ENCODE peak calls at places on chromosomes 3 and 15, in six cellular contexts. O, W, S, F, B and P are unnamed samples.

GRCh38 chr3:27616031-27616430 is 106.1 kb downstream of the EOMES start:
- DNase-seq in O (no peak), W (no peak), S (no peak), F (no peak), B (no peak), P (no peak)

GRCh38 chr3:195760345-195760983 is 39.7 kb downstream of the MUC20 start:
- DNase-seq in O (no peak), W (no peak), S (no peak), F (no peak), B (no peak), P (no peak)

GRCh38 chr15:86623236-86623635 is 543.6 kb downstream of the AGBL1 start:
- DNase-seq in O (no peak), W (no peak), S (no peak), F (no peak), B (no peak), P (no peak)

GRCh38 chr15:80527406-80527805 is 123.2 kb downstream of the ARNT2 start:
- DNase-seq in O (no peak), W (no peak), S (no peak), F (no peak), B (no peak), P (no peak)

GRCh38 chr15:89333011-89333860 is 1.4 kb downstream of the POLG start:
- DNase-seq in O (no peak), W (no peak), S (no peak), F (peak), B (peak), P (no peak)

GRCh38 chr15:39461536-39462140 is 119.2 kb upstream of the THBS1 start:
- DNase-seq in O (no peak), W (no peak), S (no peak), F (no peak), B (no peak), P (no peak)

GRCh38 chr3:48431224-48432029 is 1.5 kb upstream of the PLXNB1 start:
- DNase-seq in O (no peak), W (no peak), S (no peak), F (no peak), B (no peak), P (no peak)

GRCh38 chr3:105970283-105970682 is 101.5 kb upstream of the CBLB start:
- DNase-seq in O (peak), W (peak), S (no peak), F (peak), B (no peak), P (peak)

GRCh38 chr15:97521894-97522293 is 438.6 kb upstream of the ARRDC4 start:
- DNase-seq in O (no peak), W (no peak), S (no peak), F (no peak), B (no peak), P (no peak)

GRCh38 chr3:38137615-38138346 is 680 bp upstream of the MYD88 start:
- DNase-seq in O (no peak), W (no peak), S (peak), F (no peak), B (peak), P (no peak)

GRCh38 chr3:162111861-162112260 is 615.3 kb downstream of the OTOL1 start:
- DNase-seq in O (no peak), W (no peak), S (no peak), F (no peak), B (no peak), P (no peak)

GRCh38 chr3:52289747-52290595 is 2.3 kb downstream of the GLYCTK start:
- DNase-seq in O (no peak), W (peak), S (no peak), F (no peak), B (peak), P (no peak)

GRCh38 chr15:76840830-76841460 is 64.2 kb downstream of the SCAPER start:
- DNase-seq in O (peak), W (peak), S (no peak), F (no peak), B (peak), P (no peak)

GRCh38 chr3:56989434-56990294 is 70.8 kb upstream of the SPATA12 start:
- DNase-seq in O (no peak), W (no peak), S (no peak), F (no peak), B (no peak), P (no peak)

GRCh38 chr3:24428470-24428869 is 66.2 kb downstream of the THRB start:
- DNase-seq in O (no peak), W (no peak), S (no peak), F (no peak), B (no peak), P (no peak)

GRCh38 chr15:92968926-92969664 is 69.0 kb downstream of the CHD2 start:
- DNase-seq in O (no peak), W (no peak), S (no peak), F (no peak), B (no peak), P (no peak)

GRCh38 chr3:78285032-78285728 is 1245.3 kb downstream of the ROBO2 start:
- DNase-seq in O (no peak), W (no peak), S (no peak), F (no peak), B (peak), P (no peak)

GRCh38 chr15:69164807-69165636 is 4.6 kb downstream of the GLCE start:
- DNase-seq in O (peak), W (no peak), S (no peak), F (no peak), B (no peak), P (no peak)

GRCh38 chr3:66486646-66487045 is 14.2 kb downstream of the LRIG1 start:
- DNase-seq in O (no peak), W (no peak), S (no peak), F (no peak), B (no peak), P (no peak)

GRCh38 chr15:76056931-76057330 is 2.9 kb upstream of the TMEM266 start:
- DNase-seq in O (peak), W (peak), S (no peak), F (no peak), B (no peak), P (no peak)

GRCh38 chr15:80403712-80404056 is 498 bp upstream of the ARNT2 start:
- DNase-seq in O (no peak), W (peak), S (peak), F (no peak), B (peak), P (no peak)

GRCh38 chr15:77915261-77915960 is 162.1 kb downstream of the TBC1D2B start:
- DNase-seq in O (no peak), W (no peak), S (peak), F (no peak), B (no peak), P (no peak)

GRCh38 chr15:80945605-80946004 is 44.0 kb downstream of the MESD start:
- DNase-seq in O (no peak), W (no peak), S (no peak), F (no peak), B (no peak), P (no peak)

GRCh38 chr3:14845826-14846225 is 27.1 kb downstream of the FGD5 start:
- DNase-seq in O (no peak), W (no peak), S (no peak), F (no peak), B (no peak), P (no peak)

GRCh38 chr3:81218023-81218422 is 543.4 kb downstream of the GBE1 start:
- DNase-seq in O (peak), W (peak), S (no peak), F (no peak), B (peak), P (no peak)

GRCh38 chr15:98420837-98421236 is 227.5 kb upstream of the IGF1R start:
- DNase-seq in O (no peak), W (no peak), S (peak), F (no peak), B (peak), P (no peak)

GRCh38 chr15:82081904-82082810 is 36.3 kb upstream of the MEX3B start:
- DNase-seq in O (peak), W (no peak), S (peak), F (no peak), B (peak), P (no peak)

GRCh38 chr3:63798873-63799272 is 20.2 kb upstream of the C3orf49 start:
- DNase-seq in O (no peak), W (no peak), S (no peak), F (no peak), B (no peak), P (no peak)

GRCh38 chr3:24608701-24609387 is 114.2 kb upstream of the THRB start:
- DNase-seq in O (no peak), W (no peak), S (no peak), F (no peak), B (no peak), P (no peak)

GRCh38 chr3:132254076-132254755 is 63.0 kb upstream of the ACP3 start:
- DNase-seq in O (no peak), W (no peak), S (no peak), F (no peak), B (no peak), P (no peak)

GRCh38 chr3:11455977-11456376 is 183.8 kb downstream of the ATG7 start:
- DNase-seq in O (no peak), W (peak), S (no peak), F (no peak), B (no peak), P (no peak)

GRCh38 chr3:122063908-122064307 is 8.7 kb downstream of the CD86 start:
- DNase-seq in O (no peak), W (no peak), S (no peak), F (no peak), B (no peak), P (no peak)

GRCh38 chr3:17040322-17040721 is 155.6 kb downstream of the PLCL2 start:
- DNase-seq in O (no peak), W (no peak), S (no peak), F (no peak), B (no peak), P (no peak)
- H3K4me2 ChIP-seq in O (peak), W (no peak), S (no peak), F (no peak), B (no peak), P (peak)

GRCh38 chr15:74460903-74461846 is at the start of gene UBL7:
- DNase-seq in O (peak), W (peak), S (peak), F (peak), B (peak), P (peak)
- TF ChIP-seq CTCF in O (peak), W (peak), S (peak), F (peak), B (peak), P (no peak)

DNA sequence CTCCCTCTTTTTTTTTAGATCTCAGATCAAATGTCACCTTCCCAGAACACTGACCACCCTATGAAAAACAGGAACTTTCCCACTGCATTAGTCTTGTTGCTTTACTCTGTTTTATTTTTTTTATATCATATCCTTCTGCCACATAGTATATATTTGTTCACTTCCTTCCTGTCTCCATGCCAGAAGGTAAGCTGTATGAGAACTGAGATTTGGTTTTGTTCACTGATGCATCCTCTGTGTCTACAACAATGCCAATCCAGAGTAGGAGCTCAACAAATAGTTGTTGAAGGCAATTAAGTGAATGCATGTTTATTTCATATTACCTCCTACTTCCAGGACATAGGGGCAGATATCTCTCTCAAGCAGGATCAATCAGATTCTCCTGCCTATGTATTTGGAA is 114.4 kb downstream of the TPRG1 start:
- DNase-seq in O (no peak), W (no peak), S (no peak), F (no peak), B (no peak), P (no peak)
- H3K4me2 ChIP-seq in O (no peak), W (no peak), S (no peak), F (no peak), B (no peak), P (no peak)

DNA sequence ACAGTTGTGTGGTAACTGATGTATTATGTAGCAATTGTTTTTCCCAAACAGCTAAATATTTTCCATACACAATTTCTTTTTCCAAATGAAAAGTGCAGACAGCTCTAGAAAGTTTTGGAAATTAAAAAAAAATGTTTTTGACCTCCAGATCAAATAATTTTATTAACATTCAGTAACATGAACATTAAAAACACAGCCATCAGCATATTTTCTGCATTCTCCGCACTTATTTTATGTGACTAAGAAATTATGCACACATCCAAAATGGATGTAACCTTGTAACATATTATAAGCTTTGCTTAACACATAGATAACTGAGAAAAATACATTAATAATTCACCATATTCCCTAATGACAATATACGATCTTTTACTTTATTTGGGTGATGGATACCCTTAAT is 224.6 kb downstream of the VGLL3 start:
- DNase-seq in O (no peak), W (no peak), S (no peak), F (no peak), B (no peak), P (no peak)
- TF ChIP-seq CTCF in O (no peak), W (no peak), S (no peak), F (no peak), B (no peak), P (no peak)

DNA sequence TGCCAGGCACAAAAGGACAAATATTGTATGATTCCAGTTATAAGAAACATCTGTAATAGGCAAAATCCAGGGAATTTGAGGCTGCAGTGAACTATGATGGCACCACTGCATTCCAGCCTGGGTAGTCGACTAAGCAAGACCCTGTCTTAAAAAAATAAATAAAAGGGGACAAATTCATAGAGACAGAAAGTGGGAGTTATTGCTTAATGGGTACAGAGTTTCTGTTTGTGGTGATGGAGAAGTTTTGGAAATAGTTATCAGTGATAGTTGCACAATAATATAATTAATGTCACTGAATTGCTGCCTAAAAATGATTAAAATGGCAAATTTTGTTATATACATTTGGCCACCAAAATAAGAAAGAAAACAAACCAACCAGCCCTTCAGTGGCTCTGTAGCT is 27.6 kb upstream of the CNBP start:
- DNase-seq in O (no peak), W (no peak), S (no peak), F (no peak), B (no peak), P (no peak)
- H3K4me2 ChIP-seq in O (peak), W (peak), S (no peak), F (no peak), B (no peak), P (peak)